ENCODE peak calls at places on chromosomes 2 and 18, in seven cellular contexts. Z, I, T, A, F, Q and K are unnamed samples.

GRCh38 chr18:77090546-77091200 is 41.9 kb downstream of the MBP start:
- DNase-seq in Z (no peak), I (peak; percentile 94), T (peak; percentile 61), A (no peak), F (no peak), Q (peak; percentile 71), K (peak; percentile 12)

GRCh38 chr2:120483355-120483754 is 137.4 kb downstream of the INHBB start:
- DNase-seq in Z (no peak), I (no peak), T (no peak), A (no peak), F (no peak), Q (no peak), K (no peak)

GRCh38 chr2:132623096-132623839 is 46.7 kb downstream of the LYPD1 start:
- DNase-seq in Z (no peak), I (no peak), T (no peak), A (no peak), F (no peak), Q (no peak), K (no peak)

GRCh38 chr2:29562319-29562718 is 359.1 kb downstream of the ALK start:
- DNase-seq in Z (no peak), I (no peak), T (no peak), A (no peak), F (no peak), Q (no peak), K (no peak)

GRCh38 chr2:23905155-23905554 is 21.8 kb downstream of the ATAD2B start:
- DNase-seq in Z (no peak), I (no peak), T (no peak), A (no peak), F (no peak), Q (no peak), K (no peak)

GRCh38 chr2:85266424-85267041 is 61.3 kb downstream of the TGOLN2 start:
- DNase-seq in Z (peak; percentile 82), I (peak; percentile 4), T (no peak), A (peak; percentile 80), F (peak; percentile 78), Q (peak; percentile 42), K (no peak)

GRCh38 chr2:29033172-29033571 is 41.2 kb downstream of the PCARE start:
- DNase-seq in Z (no peak), I (no peak), T (no peak), A (no peak), F (no peak), Q (no peak), K (no peak)

GRCh38 chr2:233287871-233288270 is 19.7 kb upstream of the SAG start:
- DNase-seq in Z (no peak), I (no peak), T (no peak), A (no peak), F (no peak), Q (no peak), K (no peak)

GRCh38 chr2:144514731-144515424 is 5.0 kb downstream of the ZEB2 start:
- DNase-seq in Z (no peak), I (no peak), T (no peak), A (peak; percentile 26), F (no peak), Q (no peak), K (no peak)

GRCh38 chr18:35458677-35459441 is 38.9 kb downstream of the INO80C start:
- DNase-seq in Z (peak; percentile 69), I (no peak), T (no peak), A (no peak), F (no peak), Q (no peak), K (no peak)

GRCh38 chr2:143841935-143842334 is 678.0 kb downstream of the ZEB2 start:
- DNase-seq in Z (no peak), I (no peak), T (no peak), A (no peak), F (peak; percentile 15), Q (no peak), K (no peak)

GRCh38 chr18:68549257-68549871 is 165.5 kb downstream of the TMX3 start:
- DNase-seq in Z (no peak), I (no peak), T (no peak), A (no peak), F (no peak), Q (no peak), K (no peak)

GRCh38 chr2:121236650-121237049 is 48.4 kb downstream of the TFCP2L1 start:
- DNase-seq in Z (no peak), I (no peak), T (no peak), A (no peak), F (no peak), Q (no peak), K (no peak)

GRCh38 chr2:235940330-235940729 is 227.9 kb downstream of the GBX2 start:
- DNase-seq in Z (peak; percentile 49), I (no peak), T (no peak), A (no peak), F (no peak), Q (no peak), K (no peak)

GRCh38 chr2:204665771-204666170 is 120.5 kb downstream of the PARD3B start:
- DNase-seq in Z (no peak), I (no peak), T (no peak), A (no peak), F (no peak), Q (no peak), K (no peak)

GRCh38 chr2:88626171-88627054 is 851 bp downstream of the EIF2AK3 start:
- DNase-seq in Z (peak; percentile 44), I (peak; percentile 63), T (no peak), A (peak; percentile 61), F (peak; percentile 68), Q (peak; percentile 17), K (no peak)

GRCh38 chr2:78775291-78775690 is 250.2 kb upstream of the REG3G start:
- DNase-seq in Z (no peak), I (no peak), T (no peak), A (no peak), F (no peak), Q (no peak), K (no peak)

GRCh38 chr18:76989647-76990190 is 142.9 kb downstream of the MBP start:
- DNase-seq in Z (no peak), I (no peak), T (no peak), A (no peak), F (no peak), Q (no peak), K (no peak)